ENCODE peak calls at places on chromosomes 12 and 14, in six cellular contexts. C is effector memory CD4-positive, alpha-beta T cell; W is small intestine; F is fibroblast of lung; J is epithelial cell of esophagus; E is ascending aorta. I is an unnamed sample.

GRCh38 chr12:77372469-77372868 is 307.1 kb upstream of the E2F7 start:
- DNase-seq in W (no peak), C (no peak), E (no peak), F (no peak), J (no peak), I (no peak)

GRCh38 chr14:51981218-51981854 is 8.0 kb upstream of the RTRAF start:
- DNase-seq in F (no peak), W (no peak), C (no peak), E (no peak), J (no peak), I (no peak)

GRCh38 chr12:26566670-26567069 is 266.3 kb downstream of the ITPR2 start:
- DNase-seq in F (peak), J (no peak), W (no peak), E (no peak), C (no peak), I (no peak)

GRCh38 chr12:98059659-98060343 is 455.6 kb upstream of the TMPO start:
- DNase-seq in W (no peak), C (no peak), J (no peak), F (no peak), E (no peak), I (no peak)

GRCh38 chr14:68781161-68782021 is 11.5 kb downstream of the ZFP36L1 start:
- DNase-seq in E (peak), W (peak), F (no peak), C (peak), J (no peak), I (no peak)

GRCh38 chr14:86035882-86036281 is 505.9 kb downstream of the FLRT2 start:
- DNase-seq in F (peak), J (peak), E (no peak), W (no peak), C (no peak), I (peak)

GRCh38 chr12:116262741-116263140 is 14.8 kb downstream of the MED13L start:
- DNase-seq in E (no peak), C (no peak), J (no peak), W (no peak), F (no peak), I (no peak)

GRCh38 chr12:53299454-53300180 is at the start of gene MYG1:
- DNase-seq in F (peak), E (peak), C (peak), W (peak), J (peak), I (peak)

GRCh38 chr12:19837543-19837942 is 398.3 kb downstream of the AEBP2 start:
- DNase-seq in W (no peak), J (no peak), C (no peak), E (no peak), F (no peak), I (no peak)

GRCh38 chr12:59070534-59070933 is 150.2 kb upstream of the LRIG3 start:
- DNase-seq in J (no peak), C (no peak), F (no peak), E (no peak), W (no peak), I (no peak)

GRCh38 chr12:123843912-123844748 is 82.0 kb downstream of the DNAH10 start:
- DNase-seq in E (no peak), C (no peak), F (no peak), J (peak), W (no peak), I (no peak)

GRCh38 chr12:44286336-44286735 is 450.5 kb downstream of the TMEM117 start:
- DNase-seq in E (no peak), J (peak), C (no peak), W (no peak), F (peak), I (no peak)

GRCh38 chr14:75771614-75772013 is 110.6 kb downstream of the TTLL5 start:
- DNase-seq in W (no peak), E (no peak), J (no peak), F (no peak), C (no peak), I (no peak)

GRCh38 chr14:64880382-64881121 is 845 bp upstream of the SPTB start:
- DNase-seq in C (peak), W (peak), F (no peak), J (no peak), E (peak), I (no peak)

GRCh38 chr14:76289276-76289675 is 86.7 kb upstream of the ESRRB start:
- DNase-seq in E (no peak), J (no peak), W (no peak), F (no peak), C (no peak), I (no peak)

GRCh38 chr12:96809522-96809921 is 97.5 kb upstream of the NEDD1 start:
- DNase-seq in W (no peak), F (no peak), C (no peak), E (no peak), J (no peak), I (no peak)

GRCh38 chr12:96806272-96806671 is 100.8 kb upstream of the NEDD1 start:
- DNase-seq in C (no peak), J (no peak), W (no peak), F (no peak), E (no peak), I (no peak)

GRCh38 chr12:96807741-96808140 is 99.3 kb upstream of the NEDD1 start:
- DNase-seq in F (no peak), C (no peak), W (no peak), E (no peak), J (peak), I (no peak)

GRCh38 chr12:96803969-96804368 is 103.1 kb upstream of the NEDD1 start:
- DNase-seq in F (no peak), J (no peak), E (no peak), W (no peak), C (no peak), I (no peak)
- H3K4me3 ChIP-seq in F (no peak), J (no peak), E (no peak), W (no peak), C (no peak), I (no peak)

DNA sequence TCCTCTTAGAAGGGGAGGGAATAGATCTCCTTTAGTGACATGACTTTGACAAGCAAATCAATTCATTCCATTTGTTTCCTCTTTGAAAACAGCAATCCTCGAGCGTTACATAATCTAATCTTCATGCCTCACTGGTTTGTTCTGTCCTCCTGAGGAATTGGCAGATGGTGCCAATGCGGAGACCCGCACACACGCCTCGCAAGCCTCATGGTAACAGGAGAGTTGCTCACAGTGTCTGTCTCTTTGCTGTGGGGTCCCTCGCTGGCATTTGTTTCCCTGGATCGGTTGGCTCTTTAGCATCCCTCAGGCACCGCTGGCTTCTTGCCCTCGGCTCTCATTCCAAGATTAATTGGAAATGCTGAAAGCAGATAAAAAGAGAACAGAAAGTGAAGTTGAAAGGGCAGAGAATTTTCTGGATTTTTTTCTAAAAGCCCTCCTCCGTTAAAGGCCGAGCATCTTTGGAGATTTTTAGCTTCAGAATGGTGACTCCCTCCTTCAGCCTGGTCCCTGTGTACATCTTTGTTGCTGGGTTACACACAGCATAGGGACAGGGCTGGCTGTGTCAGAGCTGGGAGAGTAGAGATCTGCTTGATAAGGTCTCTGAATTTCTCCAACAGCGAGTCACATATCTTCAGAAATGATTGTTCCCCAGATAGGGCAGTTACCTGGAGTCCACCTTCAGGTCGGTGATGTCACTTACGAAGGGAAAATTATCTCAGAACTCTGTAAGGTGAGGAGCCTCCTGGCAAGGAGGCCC is 10.1 kb upstream of the CABP1 start:
- DNase-seq in E (no peak), C (no peak), J (no peak), F (no peak), W (no peak), I (no peak)
- H3K4me3 ChIP-seq in E (no peak), C (no peak), J (no peak), F (no peak), W (no peak), I (no peak)

GRCh38 chr14:99758915-99759545 is 34.2 kb upstream of the EML1 start:
- DNase-seq in F (no peak), W (no peak), E (peak), J (no peak), C (no peak), I (no peak)

GRCh38 chr14:99757331-99758070 is 35.7 kb upstream of the EML1 start:
- DNase-seq in E (no peak), F (peak), J (peak), C (no peak), W (no peak), I (no peak)

GRCh38 chr14:99759546-99759925 is 33.7 kb upstream of the EML1 start:
- DNase-seq in E (peak), W (no peak), J (no peak), F (no peak), C (no peak), I (no peak)

GRCh38 chr14:99756796-99757195 is 36.4 kb upstream of the EML1 start:
- DNase-seq in E (no peak), J (no peak), C (no peak), F (no peak), W (no peak), I (no peak)

DNA sequence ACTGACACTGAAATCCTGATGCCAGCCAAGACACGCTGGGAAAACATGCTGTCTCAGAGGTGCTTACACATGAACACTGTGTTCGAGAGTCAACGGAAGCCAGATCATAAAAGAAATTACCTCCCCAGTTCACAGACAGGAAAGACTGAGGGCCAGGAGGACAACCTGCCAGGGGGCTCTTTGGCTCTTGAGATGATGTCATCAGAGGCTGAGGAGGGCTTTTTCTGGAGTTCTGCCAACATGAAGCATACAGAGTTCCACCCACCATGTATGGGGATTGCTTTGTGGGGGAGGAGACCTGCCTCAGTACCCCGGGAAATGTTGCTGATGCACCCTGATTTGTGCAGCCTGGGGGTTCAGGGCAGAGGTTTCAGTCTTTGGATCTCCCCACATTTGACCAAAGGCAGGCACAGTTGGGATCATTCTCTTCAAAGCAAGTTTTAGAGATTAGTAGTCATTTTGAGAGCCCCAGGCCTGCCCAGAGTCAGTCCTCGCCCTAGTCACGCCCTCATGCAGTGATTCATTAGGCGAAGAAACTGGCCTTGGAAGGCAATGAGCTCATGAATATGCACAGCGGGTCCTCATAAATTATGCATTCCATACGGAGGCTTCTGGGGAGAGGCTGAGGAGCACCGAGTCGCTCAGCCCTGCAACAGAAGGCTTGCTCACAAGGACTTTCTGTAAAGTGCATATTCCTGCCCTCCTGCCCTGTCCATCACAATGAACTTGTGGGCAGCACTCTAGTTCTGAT is 34.9 kb upstream of the EML1 start:
- DNase-seq in C (no peak), W (no peak), J (peak), F (peak), E (peak), I (peak)
- H3K4me3 ChIP-seq in C (no peak), W (no peak), J (no peak), F (no peak), E (no peak), I (no peak)

DNA sequence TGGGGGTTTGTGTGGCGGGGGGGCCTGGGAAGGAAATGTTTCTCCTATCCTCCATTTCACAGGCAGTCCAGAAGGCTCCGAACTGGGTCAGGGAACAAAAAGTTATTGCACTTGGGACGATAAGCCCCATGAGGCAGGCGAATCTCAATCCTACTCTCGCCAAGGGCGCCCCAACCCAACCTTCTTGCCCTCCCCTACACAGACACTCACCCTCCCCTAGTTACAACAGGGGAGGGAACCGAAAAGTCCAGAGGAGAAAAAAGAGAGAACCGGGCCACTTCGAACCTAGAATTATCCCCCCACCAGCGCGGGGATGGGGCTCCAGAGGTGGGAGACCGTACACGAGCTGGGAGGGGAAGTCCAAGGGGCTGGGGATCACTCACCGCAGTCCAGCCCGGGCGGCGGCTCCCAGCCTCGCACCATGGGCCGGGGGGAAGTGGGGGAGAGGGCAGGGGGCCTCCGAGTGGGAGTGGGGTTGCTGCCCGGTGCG is 357 bp downstream of the HOMEZ start:
- DNase-seq in E (no peak), F (no peak), W (no peak), J (no peak), C (no peak), I (no peak)
- H3K4me3 ChIP-seq in E (peak), F (peak), W (peak), J (peak), C (peak), I (peak)

GRCh38 chr14:71371711-71372396 is 464.6 kb downstream of the PCNX1 start:
- DNase-seq in C (no peak), F (peak), J (peak), W (peak), E (no peak), I (no peak)
- H3K4me3 ChIP-seq in C (no peak), F (no peak), J (peak), W (no peak), E (no peak), I (no peak)

GRCh38 chr12:6376079-6376941 is 947 bp upstream of the SCNN1A start:
- DNase-seq in F (peak), E (no peak), C (no peak), W (peak), J (peak), I (no peak)
- H3K4me3 ChIP-seq in F (no peak), E (no peak), C (peak), W (no peak), J (peak), I (peak)

GRCh38 chr12:12488823-12489528 is 73.7 kb downstream of the DUSP16 start:
- DNase-seq in J (no peak), W (peak), F (no peak), E (no peak), C (no peak), I (no peak)

GRCh38 chr12:12483438-12483837 is 79.2 kb downstream of the DUSP16 start:
- DNase-seq in J (no peak), C (no peak), W (no peak), F (no peak), E (no peak), I (no peak)

GRCh38 chr12:12487490-12487889 is 75.2 kb downstream of the DUSP16 start:
- DNase-seq in F (no peak), E (no peak), J (no peak), W (no peak), C (no peak), I (no peak)

GRCh38 chr12:12488296-12488695 is 74.4 kb downstream of the DUSP16 start:
- DNase-seq in C (no peak), J (no peak), W (no peak), F (no peak), E (no peak), I (no peak)

DNA sequence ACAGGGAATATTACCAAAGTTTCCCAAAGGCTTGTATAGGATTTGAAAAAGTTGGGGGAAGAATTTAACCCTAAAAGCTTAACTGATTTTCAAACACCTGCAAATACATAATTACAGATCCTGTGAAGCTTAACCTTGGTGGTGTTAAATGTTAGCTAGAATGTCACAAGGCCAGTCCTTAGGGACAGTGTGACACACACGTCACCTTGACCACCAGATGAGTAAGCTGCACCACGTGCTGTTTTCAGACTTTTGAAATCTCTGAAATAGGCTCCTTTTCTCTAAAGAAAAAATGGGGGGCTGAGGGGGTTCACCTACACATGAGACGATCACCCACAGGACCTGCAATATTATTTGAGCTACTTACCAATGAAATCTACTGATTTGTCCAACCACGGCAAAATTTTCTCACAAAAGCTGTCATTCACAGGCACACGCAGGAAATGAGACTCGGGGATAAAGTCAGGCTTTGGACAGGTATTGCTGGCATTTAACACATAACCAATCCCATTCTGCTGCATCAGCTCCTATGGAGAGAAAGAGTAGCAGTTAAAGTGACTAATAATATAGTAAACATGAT is 75.9 kb downstream of the DUSP16 start:
- DNase-seq in E (no peak), W (no peak), J (no peak), C (no peak), F (no peak), I (no peak)
- H3K4me3 ChIP-seq in E (no peak), W (no peak), J (no peak), C (no peak), F (no peak), I (no peak)

DNA sequence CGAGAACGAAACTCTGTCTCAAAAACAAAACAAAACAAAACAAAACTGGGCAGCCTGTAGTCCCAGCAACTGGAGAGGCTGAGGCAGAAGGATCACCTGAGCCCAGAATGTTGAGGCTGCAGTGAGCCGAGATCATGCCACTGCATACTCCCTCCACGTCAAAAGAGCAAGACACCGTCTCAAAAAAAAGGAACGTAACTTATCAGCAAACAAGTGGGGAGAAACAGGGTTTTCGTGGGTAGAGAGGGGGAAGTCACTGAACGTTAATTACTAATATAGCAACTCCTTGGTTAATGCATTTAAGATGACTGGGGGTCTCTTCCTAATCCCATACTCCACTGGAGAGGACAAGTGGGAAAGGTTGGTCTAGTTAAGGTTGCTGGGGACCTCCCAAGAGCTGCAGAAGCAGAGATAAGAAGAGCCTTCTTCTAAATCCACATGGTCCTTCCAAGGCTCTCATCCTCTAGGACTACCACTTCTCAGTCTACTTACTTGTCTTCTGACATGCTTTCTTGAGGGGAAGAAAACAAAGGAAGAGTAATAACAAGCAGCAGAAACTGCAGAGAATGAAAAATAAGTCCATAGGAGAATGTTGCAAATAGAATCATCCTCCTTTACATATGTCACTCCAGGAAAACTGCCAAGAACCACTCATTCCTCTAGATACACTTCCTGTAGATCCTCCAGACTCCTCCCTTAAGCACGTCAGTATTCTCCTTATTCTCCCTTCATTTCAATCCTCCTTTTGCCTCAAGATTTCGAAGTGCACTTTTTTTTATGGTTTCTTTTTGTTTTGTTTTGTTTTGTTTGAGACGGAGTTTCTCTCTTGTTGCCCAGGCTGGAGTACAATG is 5.8 kb downstream of the NUMB start:
- DNase-seq in C (no peak), F (peak), E (no peak), W (no peak), J (peak), I (no peak)
- H3K4me3 ChIP-seq in C (no peak), F (no peak), E (no peak), W (no peak), J (no peak), I (no peak)

DNA sequence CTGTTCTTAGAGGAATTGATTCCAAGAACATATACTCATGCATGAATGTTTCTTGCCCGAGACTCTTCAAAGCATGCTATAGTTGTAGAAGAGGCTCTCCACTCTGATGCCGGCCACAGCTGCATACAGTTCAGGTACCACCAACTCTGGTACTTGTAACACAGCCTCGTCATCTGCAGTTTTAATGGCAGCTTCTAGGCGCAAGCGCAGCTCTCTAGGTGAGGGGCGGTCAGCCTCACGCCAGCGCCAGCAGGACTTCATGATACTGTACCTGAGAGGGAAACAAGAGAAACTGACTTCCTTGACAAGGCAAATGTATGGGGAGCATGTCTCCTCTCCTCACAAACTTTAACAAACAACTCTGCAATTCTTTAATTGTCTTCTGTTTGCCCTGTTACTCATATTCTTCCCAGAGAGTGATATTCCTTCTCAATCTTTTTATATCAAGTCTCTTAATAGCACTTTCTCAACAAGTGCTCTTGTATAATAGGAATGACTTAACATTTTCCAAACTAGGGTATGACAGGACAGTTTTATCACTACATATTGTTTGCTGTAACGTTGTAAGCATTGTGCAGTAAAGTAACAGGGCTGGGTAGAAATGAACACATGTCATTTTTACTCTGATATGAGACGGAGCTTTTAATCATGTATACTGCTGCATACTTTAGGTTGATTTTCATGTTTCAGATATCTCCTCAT is 6.8 kb upstream of the MAGOHB start:
- DNase-seq in F (no peak), W (no peak), C (no peak), E (no peak), J (no peak), I (no peak)
- H3K4me3 ChIP-seq in F (no peak), W (no peak), C (no peak), E (no peak), J (no peak), I (no peak)